ENCODE peak calls at places on chromosome 2, in ten cellular contexts. One of them, this sample, is unnamed.

GRCh38 chr2:175167076-175167791 is 769 bp downstream of the ATF2 start:
- ATAC-seq in foreskin keratinocyte: no peak
- ATAC-seq in psoas muscle: no peak
- ATAC-seq in activated T-helper 17 cell treated with anti-CD3 and anti-CD28 coated beads, Interleukin-2, amount 50 U/mL, for 72 hours: peak; percentile 7
- ATAC-seq in activated T-cell treated with anti-CD3 and anti-CD28 coated beads, Interleukin-2, amount 50 U/mL, for 4 hours: peak; percentile 9
- ATAC-seq in natural killer cell: peak; percentile 0
- ATAC-seq in omental fat pad: peak; percentile 16
- ATAC-seq in activated CD4-positive, CD25-positive, alpha-beta regulatory T cell treated with anti-CD3 and anti-CD28 coated beads, Interleukin-2, amount 50 U/mL, for 24 hours: no peak
- ATAC-seq in left cardiac atrium: peak; percentile 14
- ATAC-seq in activated naive CD8-positive, alpha-beta T cell treated with anti-CD3 and anti-CD28 coated beads, Interleukin-2, amount 50 U/mL, for 24 hours: peak; percentile 2
- ATAC-seq in this sample: peak; percentile 15

GRCh38 chr2:234490239-234491074 is 6.4 kb downstream of the ARL4C start:
- ATAC-seq in foreskin keratinocyte: no peak
- ATAC-seq in psoas muscle: no peak
- ATAC-seq in activated T-helper 17 cell treated with anti-CD3 and anti-CD28 coated beads, Interleukin-2, amount 50 U/mL, for 72 hours: peak; percentile 55
- ATAC-seq in activated T-cell treated with anti-CD3 and anti-CD28 coated beads, Interleukin-2, amount 50 U/mL, for 4 hours: peak; percentile 45
- ATAC-seq in natural killer cell: peak; percentile 51
- ATAC-seq in omental fat pad: no peak
- ATAC-seq in activated CD4-positive, CD25-positive, alpha-beta regulatory T cell treated with anti-CD3 and anti-CD28 coated beads, Interleukin-2, amount 50 U/mL, for 24 hours: peak; percentile 50
- ATAC-seq in left cardiac atrium: no peak
- ATAC-seq in activated naive CD8-positive, alpha-beta T cell treated with anti-CD3 and anti-CD28 coated beads, Interleukin-2, amount 50 U/mL, for 24 hours: peak; percentile 48
- ATAC-seq in this sample: peak; percentile 64

GRCh38 chr2:6676776-6677175 is 188.9 kb downstream of the CMPK2 start:
- ATAC-seq in foreskin keratinocyte: peak; percentile 73
- ATAC-seq in psoas muscle: no peak
- ATAC-seq in activated T-helper 17 cell treated with anti-CD3 and anti-CD28 coated beads, Interleukin-2, amount 50 U/mL, for 72 hours: no peak
- ATAC-seq in activated T-cell treated with anti-CD3 and anti-CD28 coated beads, Interleukin-2, amount 50 U/mL, for 4 hours: no peak
- ATAC-seq in natural killer cell: no peak
- ATAC-seq in omental fat pad: no peak
- ATAC-seq in activated CD4-positive, CD25-positive, alpha-beta regulatory T cell treated with anti-CD3 and anti-CD28 coated beads, Interleukin-2, amount 50 U/mL, for 24 hours: no peak
- ATAC-seq in left cardiac atrium: no peak
- ATAC-seq in activated naive CD8-positive, alpha-beta T cell treated with anti-CD3 and anti-CD28 coated beads, Interleukin-2, amount 50 U/mL, for 24 hours: no peak
- ATAC-seq in this sample: no peak

GRCh38 chr2:19256239-19256638 is 102.2 kb downstream of the OSR1 start:
- ATAC-seq in foreskin keratinocyte: peak; percentile 92
- ATAC-seq in psoas muscle: peak; percentile 16
- ATAC-seq in activated T-helper 17 cell treated with anti-CD3 and anti-CD28 coated beads, Interleukin-2, amount 50 U/mL, for 72 hours: no peak
- ATAC-seq in activated T-cell treated with anti-CD3 and anti-CD28 coated beads, Interleukin-2, amount 50 U/mL, for 4 hours: no peak
- ATAC-seq in natural killer cell: no peak
- ATAC-seq in omental fat pad: peak; percentile 92
- ATAC-seq in activated CD4-positive, CD25-positive, alpha-beta regulatory T cell treated with anti-CD3 and anti-CD28 coated beads, Interleukin-2, amount 50 U/mL, for 24 hours: no peak
- ATAC-seq in left cardiac atrium: peak; percentile 83
- ATAC-seq in activated naive CD8-positive, alpha-beta T cell treated with anti-CD3 and anti-CD28 coated beads, Interleukin-2, amount 50 U/mL, for 24 hours: no peak
- ATAC-seq in this sample: no peak

GRCh38 chr2:45382744-45383143 is 228.3 kb downstream of the SRBD1 start:
- ATAC-seq in foreskin keratinocyte: no peak
- ATAC-seq in psoas muscle: no peak
- ATAC-seq in activated T-helper 17 cell treated with anti-CD3 and anti-CD28 coated beads, Interleukin-2, amount 50 U/mL, for 72 hours: no peak
- ATAC-seq in activated T-cell treated with anti-CD3 and anti-CD28 coated beads, Interleukin-2, amount 50 U/mL, for 4 hours: no peak
- ATAC-seq in natural killer cell: no peak
- ATAC-seq in omental fat pad: no peak
- ATAC-seq in activated CD4-positive, CD25-positive, alpha-beta regulatory T cell treated with anti-CD3 and anti-CD28 coated beads, Interleukin-2, amount 50 U/mL, for 24 hours: no peak
- ATAC-seq in left cardiac atrium: no peak
- ATAC-seq in activated naive CD8-positive, alpha-beta T cell treated with anti-CD3 and anti-CD28 coated beads, Interleukin-2, amount 50 U/mL, for 24 hours: no peak
- ATAC-seq in this sample: no peak

GRCh38 chr2:174681099-174681982 is 82.9 kb downstream of the CHRNA1 start:
- ATAC-seq in foreskin keratinocyte: peak; percentile 12
- ATAC-seq in psoas muscle: no peak
- ATAC-seq in activated T-helper 17 cell treated with anti-CD3 and anti-CD28 coated beads, Interleukin-2, amount 50 U/mL, for 72 hours: peak; percentile 2
- ATAC-seq in activated T-cell treated with anti-CD3 and anti-CD28 coated beads, Interleukin-2, amount 50 U/mL, for 4 hours: no peak
- ATAC-seq in natural killer cell: no peak
- ATAC-seq in omental fat pad: no peak
- ATAC-seq in activated CD4-positive, CD25-positive, alpha-beta regulatory T cell treated with anti-CD3 and anti-CD28 coated beads, Interleukin-2, amount 50 U/mL, for 24 hours: no peak
- ATAC-seq in left cardiac atrium: peak; percentile 33
- ATAC-seq in activated naive CD8-positive, alpha-beta T cell treated with anti-CD3 and anti-CD28 coated beads, Interleukin-2, amount 50 U/mL, for 24 hours: no peak
- ATAC-seq in this sample: no peak

GRCh38 chr2:38213619-38214018 is 137.7 kb upstream of the CYP1B1 start:
- ATAC-seq in foreskin keratinocyte: no peak
- ATAC-seq in psoas muscle: no peak
- ATAC-seq in activated T-helper 17 cell treated with anti-CD3 and anti-CD28 coated beads, Interleukin-2, amount 50 U/mL, for 72 hours: peak; percentile 46
- ATAC-seq in activated T-cell treated with anti-CD3 and anti-CD28 coated beads, Interleukin-2, amount 50 U/mL, for 4 hours: peak; percentile 25
- ATAC-seq in natural killer cell: no peak
- ATAC-seq in omental fat pad: no peak
- ATAC-seq in activated CD4-positive, CD25-positive, alpha-beta regulatory T cell treated with anti-CD3 and anti-CD28 coated beads, Interleukin-2, amount 50 U/mL, for 24 hours: no peak
- ATAC-seq in left cardiac atrium: no peak
- ATAC-seq in activated naive CD8-positive, alpha-beta T cell treated with anti-CD3 and anti-CD28 coated beads, Interleukin-2, amount 50 U/mL, for 24 hours: no peak
- ATAC-seq in this sample: no peak

GRCh38 chr2:240914645-240915525 is 8.7 kb downstream of the CROCC2 start:
- ATAC-seq in foreskin keratinocyte: no peak
- ATAC-seq in psoas muscle: no peak
- ATAC-seq in activated T-helper 17 cell treated with anti-CD3 and anti-CD28 coated beads, Interleukin-2, amount 50 U/mL, for 72 hours: no peak
- ATAC-seq in activated T-cell treated with anti-CD3 and anti-CD28 coated beads, Interleukin-2, amount 50 U/mL, for 4 hours: peak; percentile 8
- ATAC-seq in natural killer cell: no peak
- ATAC-seq in omental fat pad: no peak
- ATAC-seq in activated CD4-positive, CD25-positive, alpha-beta regulatory T cell treated with anti-CD3 and anti-CD28 coated beads, Interleukin-2, amount 50 U/mL, for 24 hours: no peak
- ATAC-seq in left cardiac atrium: no peak
- ATAC-seq in activated naive CD8-positive, alpha-beta T cell treated with anti-CD3 and anti-CD28 coated beads, Interleukin-2, amount 50 U/mL, for 24 hours: no peak
- ATAC-seq in this sample: no peak

GRCh38 chr2:85777441-85777861 is 23.7 kb downstream of the ATOH8 start:
- ATAC-seq in foreskin keratinocyte: no peak
- ATAC-seq in psoas muscle: no peak
- ATAC-seq in activated T-helper 17 cell treated with anti-CD3 and anti-CD28 coated beads, Interleukin-2, amount 50 U/mL, for 72 hours: no peak
- ATAC-seq in activated T-cell treated with anti-CD3 and anti-CD28 coated beads, Interleukin-2, amount 50 U/mL, for 4 hours: no peak
- ATAC-seq in natural killer cell: no peak
- ATAC-seq in omental fat pad: no peak
- ATAC-seq in activated CD4-positive, CD25-positive, alpha-beta regulatory T cell treated with anti-CD3 and anti-CD28 coated beads, Interleukin-2, amount 50 U/mL, for 24 hours: no peak
- ATAC-seq in left cardiac atrium: peak; percentile 20
- ATAC-seq in activated naive CD8-positive, alpha-beta T cell treated with anti-CD3 and anti-CD28 coated beads, Interleukin-2, amount 50 U/mL, for 24 hours: no peak
- ATAC-seq in this sample: no peak

GRCh38 chr2:157032019-157032418 is 225.5 kb upstream of the GALNT5 start:
- ATAC-seq in foreskin keratinocyte: peak; percentile 97
- ATAC-seq in psoas muscle: no peak
- ATAC-seq in activated T-helper 17 cell treated with anti-CD3 and anti-CD28 coated beads, Interleukin-2, amount 50 U/mL, for 72 hours: no peak
- ATAC-seq in activated T-cell treated with anti-CD3 and anti-CD28 coated beads, Interleukin-2, amount 50 U/mL, for 4 hours: no peak
- ATAC-seq in natural killer cell: no peak
- ATAC-seq in omental fat pad: no peak
- ATAC-seq in activated CD4-positive, CD25-positive, alpha-beta regulatory T cell treated with anti-CD3 and anti-CD28 coated beads, Interleukin-2, amount 50 U/mL, for 24 hours: no peak
- ATAC-seq in left cardiac atrium: peak; percentile 31
- ATAC-seq in activated naive CD8-positive, alpha-beta T cell treated with anti-CD3 and anti-CD28 coated beads, Interleukin-2, amount 50 U/mL, for 24 hours: no peak
- ATAC-seq in this sample: no peak

GRCh38 chr2:38945931-38946330 is 56.3 kb downstream of the ARHGEF33 start:
- ATAC-seq in foreskin keratinocyte: no peak
- ATAC-seq in psoas muscle: no peak
- ATAC-seq in activated T-helper 17 cell treated with anti-CD3 and anti-CD28 coated beads, Interleukin-2, amount 50 U/mL, for 72 hours: no peak
- ATAC-seq in activated T-cell treated with anti-CD3 and anti-CD28 coated beads, Interleukin-2, amount 50 U/mL, for 4 hours: no peak
- ATAC-seq in natural killer cell: no peak
- ATAC-seq in omental fat pad: no peak
- ATAC-seq in activated CD4-positive, CD25-positive, alpha-beta regulatory T cell treated with anti-CD3 and anti-CD28 coated beads, Interleukin-2, amount 50 U/mL, for 24 hours: no peak
- ATAC-seq in left cardiac atrium: no peak
- ATAC-seq in activated naive CD8-positive, alpha-beta T cell treated with anti-CD3 and anti-CD28 coated beads, Interleukin-2, amount 50 U/mL, for 24 hours: no peak
- ATAC-seq in this sample: no peak

GRCh38 chr2:204635478-204635877 is 90.2 kb downstream of the PARD3B start:
- ATAC-seq in foreskin keratinocyte: peak; percentile 25
- ATAC-seq in psoas muscle: no peak
- ATAC-seq in activated T-helper 17 cell treated with anti-CD3 and anti-CD28 coated beads, Interleukin-2, amount 50 U/mL, for 72 hours: no peak
- ATAC-seq in activated T-cell treated with anti-CD3 and anti-CD28 coated beads, Interleukin-2, amount 50 U/mL, for 4 hours: no peak
- ATAC-seq in natural killer cell: no peak
- ATAC-seq in omental fat pad: no peak
- ATAC-seq in activated CD4-positive, CD25-positive, alpha-beta regulatory T cell treated with anti-CD3 and anti-CD28 coated beads, Interleukin-2, amount 50 U/mL, for 24 hours: no peak
- ATAC-seq in left cardiac atrium: peak; percentile 60
- ATAC-seq in activated naive CD8-positive, alpha-beta T cell treated with anti-CD3 and anti-CD28 coated beads, Interleukin-2, amount 50 U/mL, for 24 hours: no peak
- ATAC-seq in this sample: no peak

GRCh38 chr2:27041708-27042107 is 8.9 kb downstream of the TMEM214 start:
- ATAC-seq in foreskin keratinocyte: no peak
- ATAC-seq in psoas muscle: peak; percentile 87
- ATAC-seq in activated T-helper 17 cell treated with anti-CD3 and anti-CD28 coated beads, Interleukin-2, amount 50 U/mL, for 72 hours: no peak
- ATAC-seq in activated T-cell treated with anti-CD3 and anti-CD28 coated beads, Interleukin-2, amount 50 U/mL, for 4 hours: no peak
- ATAC-seq in natural killer cell: no peak
- ATAC-seq in omental fat pad: no peak
- ATAC-seq in activated CD4-positive, CD25-positive, alpha-beta regulatory T cell treated with anti-CD3 and anti-CD28 coated beads, Interleukin-2, amount 50 U/mL, for 24 hours: no peak
- ATAC-seq in left cardiac atrium: peak; percentile 14
- ATAC-seq in activated naive CD8-positive, alpha-beta T cell treated with anti-CD3 and anti-CD28 coated beads, Interleukin-2, amount 50 U/mL, for 24 hours: no peak
- ATAC-seq in this sample: peak; percentile 72

GRCh38 chr2:201781583-201782051 is 884 bp upstream of the ALS2 start:
- ATAC-seq in foreskin keratinocyte: no peak
- ATAC-seq in psoas muscle: peak; percentile 1
- ATAC-seq in activated T-helper 17 cell treated with anti-CD3 and anti-CD28 coated beads, Interleukin-2, amount 50 U/mL, for 72 hours: no peak
- ATAC-seq in activated T-cell treated with anti-CD3 and anti-CD28 coated beads, Interleukin-2, amount 50 U/mL, for 4 hours: no peak
- ATAC-seq in natural killer cell: no peak
- ATAC-seq in omental fat pad: peak; percentile 0
- ATAC-seq in activated CD4-positive, CD25-positive, alpha-beta regulatory T cell treated with anti-CD3 and anti-CD28 coated beads, Interleukin-2, amount 50 U/mL, for 24 hours: no peak
- ATAC-seq in left cardiac atrium: peak; percentile 8
- ATAC-seq in activated naive CD8-positive, alpha-beta T cell treated with anti-CD3 and anti-CD28 coated beads, Interleukin-2, amount 50 U/mL, for 24 hours: peak; percentile 3
- ATAC-seq in this sample: peak; percentile 1

GRCh38 chr2:25341031-25341727 is 546 bp downstream of the DNMT3A start:
- ATAC-seq in foreskin keratinocyte: no peak
- ATAC-seq in psoas muscle: no peak
- ATAC-seq in activated T-helper 17 cell treated with anti-CD3 and anti-CD28 coated beads, Interleukin-2, amount 50 U/mL, for 72 hours: peak; percentile 23
- ATAC-seq in activated T-cell treated with anti-CD3 and anti-CD28 coated beads, Interleukin-2, amount 50 U/mL, for 4 hours: peak; percentile 11
- ATAC-seq in natural killer cell: no peak
- ATAC-seq in omental fat pad: no peak
- ATAC-seq in activated CD4-positive, CD25-positive, alpha-beta regulatory T cell treated with anti-CD3 and anti-CD28 coated beads, Interleukin-2, amount 50 U/mL, for 24 hours: peak; percentile 15
- ATAC-seq in left cardiac atrium: no peak
- ATAC-seq in activated naive CD8-positive, alpha-beta T cell treated with anti-CD3 and anti-CD28 coated beads, Interleukin-2, amount 50 U/mL, for 24 hours: peak; percentile 3
- ATAC-seq in this sample: peak; percentile 49

GRCh38 chr2:219362524-219363164 is 25.1 kb downstream of the DNPEP start:
- ATAC-seq in foreskin keratinocyte: peak; percentile 76
- ATAC-seq in psoas muscle: peak; percentile 98
- ATAC-seq in activated T-helper 17 cell treated with anti-CD3 and anti-CD28 coated beads, Interleukin-2, amount 50 U/mL, for 72 hours: peak; percentile 85
- ATAC-seq in activated T-cell treated with anti-CD3 and anti-CD28 coated beads, Interleukin-2, amount 50 U/mL, for 4 hours: no peak
- ATAC-seq in natural killer cell: peak; percentile 16
- ATAC-seq in omental fat pad: peak; percentile 97
- ATAC-seq in activated CD4-positive, CD25-positive, alpha-beta regulatory T cell treated with anti-CD3 and anti-CD28 coated beads, Interleukin-2, amount 50 U/mL, for 24 hours: peak; percentile 48
- ATAC-seq in left cardiac atrium: peak; percentile 93
- ATAC-seq in activated naive CD8-positive, alpha-beta T cell treated with anti-CD3 and anti-CD28 coated beads, Interleukin-2, amount 50 U/mL, for 24 hours: peak; percentile 71
- ATAC-seq in this sample: peak; percentile 88

GRCh38 chr2:181743723-181744031 is 63.4 kb upstream of the NEUROD1 start:
- ATAC-seq in foreskin keratinocyte: no peak
- ATAC-seq in psoas muscle: no peak
- ATAC-seq in activated T-helper 17 cell treated with anti-CD3 and anti-CD28 coated beads, Interleukin-2, amount 50 U/mL, for 72 hours: no peak
- ATAC-seq in activated T-cell treated with anti-CD3 and anti-CD28 coated beads, Interleukin-2, amount 50 U/mL, for 4 hours: no peak
- ATAC-seq in natural killer cell: no peak
- ATAC-seq in omental fat pad: no peak
- ATAC-seq in activated CD4-positive, CD25-positive, alpha-beta regulatory T cell treated with anti-CD3 and anti-CD28 coated beads, Interleukin-2, amount 50 U/mL, for 24 hours: no peak
- ATAC-seq in left cardiac atrium: no peak
- ATAC-seq in activated naive CD8-positive, alpha-beta T cell treated with anti-CD3 and anti-CD28 coated beads, Interleukin-2, amount 50 U/mL, for 24 hours: no peak
- ATAC-seq in this sample: no peak

GRCh38 chr2:224778474-224778877 is 62.3 kb upstream of the CCDC195 start:
- ATAC-seq in foreskin keratinocyte: peak; percentile 55
- ATAC-seq in psoas muscle: no peak
- ATAC-seq in activated T-helper 17 cell treated with anti-CD3 and anti-CD28 coated beads, Interleukin-2, amount 50 U/mL, for 72 hours: peak; percentile 47
- ATAC-seq in activated T-cell treated with anti-CD3 and anti-CD28 coated beads, Interleukin-2, amount 50 U/mL, for 4 hours: peak; percentile 38
- ATAC-seq in natural killer cell: no peak
- ATAC-seq in omental fat pad: no peak
- ATAC-seq in activated CD4-positive, CD25-positive, alpha-beta regulatory T cell treated with anti-CD3 and anti-CD28 coated beads, Interleukin-2, amount 50 U/mL, for 24 hours: peak; percentile 51
- ATAC-seq in left cardiac atrium: no peak
- ATAC-seq in activated naive CD8-positive, alpha-beta T cell treated with anti-CD3 and anti-CD28 coated beads, Interleukin-2, amount 50 U/mL, for 24 hours: peak; percentile 53
- ATAC-seq in this sample: peak; percentile 67

GRCh38 chr2:106562826-106563594 is 75.8 kb downstream of the CD8B2 start:
- ATAC-seq in foreskin keratinocyte: no peak
- ATAC-seq in psoas muscle: no peak
- ATAC-seq in activated T-helper 17 cell treated with anti-CD3 and anti-CD28 coated beads, Interleukin-2, amount 50 U/mL, for 72 hours: no peak
- ATAC-seq in activated T-cell treated with anti-CD3 and anti-CD28 coated beads, Interleukin-2, amount 50 U/mL, for 4 hours: no peak
- ATAC-seq in natural killer cell: no peak
- ATAC-seq in omental fat pad: peak; percentile 28
- ATAC-seq in activated CD4-positive, CD25-positive, alpha-beta regulatory T cell treated with anti-CD3 and anti-CD28 coated beads, Interleukin-2, amount 50 U/mL, for 24 hours: no peak
- ATAC-seq in left cardiac atrium: peak; percentile 25
- ATAC-seq in activated naive CD8-positive, alpha-beta T cell treated with anti-CD3 and anti-CD28 coated beads, Interleukin-2, amount 50 U/mL, for 24 hours: no peak
- ATAC-seq in this sample: no peak

GRCh38 chr2:167602122-167602521 is 645.3 kb downstream of the STK39 start:
- ATAC-seq in foreskin keratinocyte: no peak
- ATAC-seq in psoas muscle: no peak
- ATAC-seq in activated T-helper 17 cell treated with anti-CD3 and anti-CD28 coated beads, Interleukin-2, amount 50 U/mL, for 72 hours: no peak
- ATAC-seq in activated T-cell treated with anti-CD3 and anti-CD28 coated beads, Interleukin-2, amount 50 U/mL, for 4 hours: no peak
- ATAC-seq in natural killer cell: no peak
- ATAC-seq in omental fat pad: no peak
- ATAC-seq in activated CD4-positive, CD25-positive, alpha-beta regulatory T cell treated with anti-CD3 and anti-CD28 coated beads, Interleukin-2, amount 50 U/mL, for 24 hours: no peak
- ATAC-seq in left cardiac atrium: no peak
- ATAC-seq in activated naive CD8-positive, alpha-beta T cell treated with anti-CD3 and anti-CD28 coated beads, Interleukin-2, amount 50 U/mL, for 24 hours: no peak
- ATAC-seq in this sample: no peak

GRCh38 chr2:189574793-189575475 is 5.7 kb downstream of the SLC40A1 start:
- ATAC-seq in foreskin keratinocyte: no peak
- ATAC-seq in psoas muscle: no peak
- ATAC-seq in activated T-helper 17 cell treated with anti-CD3 and anti-CD28 coated beads, Interleukin-2, amount 50 U/mL, for 72 hours: peak; percentile 38
- ATAC-seq in activated T-cell treated with anti-CD3 and anti-CD28 coated beads, Interleukin-2, amount 50 U/mL, for 4 hours: no peak
- ATAC-seq in natural killer cell: no peak
- ATAC-seq in omental fat pad: no peak
- ATAC-seq in activated CD4-positive, CD25-positive, alpha-beta regulatory T cell treated with anti-CD3 and anti-CD28 coated beads, Interleukin-2, amount 50 U/mL, for 24 hours: no peak
- ATAC-seq in left cardiac atrium: peak; percentile 18
- ATAC-seq in activated naive CD8-positive, alpha-beta T cell treated with anti-CD3 and anti-CD28 coated beads, Interleukin-2, amount 50 U/mL, for 24 hours: no peak
- ATAC-seq in this sample: peak; percentile 24

GRCh38 chr2:229133155-229133772 is 137.8 kb downstream of the PID1 start:
- ATAC-seq in foreskin keratinocyte: peak; percentile 53
- ATAC-seq in psoas muscle: no peak
- ATAC-seq in activated T-helper 17 cell treated with anti-CD3 and anti-CD28 coated beads, Interleukin-2, amount 50 U/mL, for 72 hours: no peak
- ATAC-seq in activated T-cell treated with anti-CD3 and anti-CD28 coated beads, Interleukin-2, amount 50 U/mL, for 4 hours: no peak
- ATAC-seq in natural killer cell: no peak
- ATAC-seq in omental fat pad: no peak
- ATAC-seq in activated CD4-positive, CD25-positive, alpha-beta regulatory T cell treated with anti-CD3 and anti-CD28 coated beads, Interleukin-2, amount 50 U/mL, for 24 hours: no peak
- ATAC-seq in left cardiac atrium: peak; percentile 66
- ATAC-seq in activated naive CD8-positive, alpha-beta T cell treated with anti-CD3 and anti-CD28 coated beads, Interleukin-2, amount 50 U/mL, for 24 hours: no peak
- ATAC-seq in this sample: no peak

GRCh38 chr2:125973516-125973915 is 682.4 kb upstream of the GYPC start:
- ATAC-seq in foreskin keratinocyte: no peak
- ATAC-seq in psoas muscle: no peak
- ATAC-seq in activated T-helper 17 cell treated with anti-CD3 and anti-CD28 coated beads, Interleukin-2, amount 50 U/mL, for 72 hours: no peak
- ATAC-seq in activated T-cell treated with anti-CD3 and anti-CD28 coated beads, Interleukin-2, amount 50 U/mL, for 4 hours: no peak
- ATAC-seq in natural killer cell: no peak
- ATAC-seq in omental fat pad: no peak
- ATAC-seq in activated CD4-positive, CD25-positive, alpha-beta regulatory T cell treated with anti-CD3 and anti-CD28 coated beads, Interleukin-2, amount 50 U/mL, for 24 hours: no peak
- ATAC-seq in left cardiac atrium: no peak
- ATAC-seq in activated naive CD8-positive, alpha-beta T cell treated with anti-CD3 and anti-CD28 coated beads, Interleukin-2, amount 50 U/mL, for 24 hours: no peak
- ATAC-seq in this sample: no peak

This sample was measured in stimulated activated memory B cell treated with anti-CD40 and anti-IgM and Interleukin-4, amounts not matched to agents 10 μg/mL and 1 μg/mL and 100 μg/mL, for 72 hours.